ENCODE peak calls at places on chromosomes 12 and 14, in seven cellular contexts. P is M059J; W is mesenchymal stem cell; B is NCI-H69; C is stimulated activated CD8-positive, alpha-beta memory T cell treated with anti-CD3 and anti-CD28 coated beads, Interleukin-4, amount 100 ng/mL, for 1 hour; T is HCEC 1CT; D is NCI-H2227 treated with DMSO at 0.1 percent for 48 hours. X is an unnamed sample.

GRCh38 chr12:52285851-52286530 is 5.3 kb downstream of the KRT81 start:
- DNase-seq in P (no peak), W (no peak), B (no peak), C (no peak), T (no peak), D (no peak), X (no peak)

GRCh38 chr14:76829650-76830421 is 3.6 kb downstream of the LRRC74A start:
- DNase-seq in P (no peak), W (no peak), B (peak; percentile 44), C (no peak), T (no peak), D (no peak), X (peak; percentile 86)

GRCh38 chr12:26226629-26227375 is 31.4 kb downstream of the SSPN start:
- DNase-seq in P (peak; percentile 73), W (peak; percentile 48), B (peak; percentile 68), C (no peak), T (no peak), D (no peak), X (peak; percentile 33)

GRCh38 chr14:99729991-99730875 is 46.1 kb downstream of the CYP46A1 start:
- DNase-seq in P (peak; percentile 29), W (peak; percentile 39), B (peak; percentile 78), C (peak; percentile 29), T (peak; percentile 22), D (peak; percentile 27), X (peak; percentile 65)

GRCh38 chr12:9928607-9929006 is 3.6 kb downstream of the CLEC2A start:
- DNase-seq in P (no peak), W (no peak), B (no peak), C (no peak), T (no peak), D (no peak), X (no peak)

GRCh38 chr12:56079729-56080555 is at the start of gene ERBB3:
- DNase-seq in P (peak; percentile 84), W (peak; percentile 87), B (peak; percentile 85), C (peak; percentile 44), T (peak; percentile 75), D (peak; percentile 29), X (peak; percentile 7)

GRCh38 chr14:73234029-73234428 is 3.3 kb upstream of the PAPLN start:
- DNase-seq in P (no peak), W (no peak), B (peak; percentile 21), C (no peak), T (no peak), D (no peak), X (no peak)

GRCh38 chr14:21257395-21258193 is 11.6 kb downstream of the HNRNPC start:
- DNase-seq in P (peak; percentile 56), W (peak; percentile 32), B (no peak), C (no peak), T (no peak), D (no peak), X (no peak)

GRCh38 chr14:102554835-102555819 is 37.3 kb upstream of the RCOR1 start:
- DNase-seq in P (no peak), W (peak; percentile 38), B (peak; percentile 87), C (peak; percentile 40), T (no peak), D (peak; percentile 19), X (no peak)

GRCh38 chr12:94994312-94994711 is 9.2 kb downstream of the NDUFA12 start:
- DNase-seq in P (peak; percentile 87), W (peak; percentile 81), B (no peak), C (no peak), T (peak; percentile 72), D (no peak), X (no peak)

GRCh38 chr14:92496458-92496857 is 17.1 kb upstream of the RIN3 start:
- DNase-seq in P (no peak), W (no peak), B (no peak), C (no peak), T (no peak), D (no peak), X (no peak)

GRCh38 chr14:34714320-34715107 is at the start of gene CFL2:
- DNase-seq in P (peak; percentile 77), W (peak; percentile 81), B (peak; percentile 96), C (peak; percentile 47), T (peak; percentile 83), D (peak; percentile 80), X (peak; percentile 77)

GRCh38 chr12:82931349-82932116 is 244.8 kb downstream of the TMTC2 start:
- DNase-seq in P (no peak), W (no peak), B (no peak), C (no peak), T (no peak), D (no peak), X (no peak)

GRCh38 chr14:106842687-106843086 is 1316.3 kb downstream of the TMEM121 start:
- DNase-seq in P (peak; percentile 28), W (no peak), B (no peak), C (no peak), T (no peak), D (no peak), X (no peak)

GRCh38 chr14:71060795-71061455 is 153.7 kb downstream of the PCNX1 start:
- DNase-seq in P (no peak), W (no peak), B (no peak), C (no peak), T (no peak), D (no peak), X (no peak)

GRCh38 chr14:32076278-32077080 is 625 bp upstream of the ARHGAP5 start:
- DNase-seq in P (peak; percentile 94), W (peak; percentile 98), B (peak; percentile 99), C (peak; percentile 47), T (peak; percentile 97), D (peak; percentile 96), X (peak; percentile 90)

GRCh38 chr12:112381421-112381897 is 772 bp downstream of the HECTD4 start:
- DNase-seq in P (peak; percentile 57), W (peak; percentile 24), B (peak; percentile 81), C (no peak), T (no peak), D (no peak), X (no peak)

GRCh38 chr12:12443482-12443881 is 86.6 kb downstream of the BORCS5 start:
- DNase-seq in P (no peak), W (no peak), B (peak; percentile 26), C (no peak), T (no peak), D (no peak), X (no peak)

GRCh38 chr12:26870491-26871419 is 37.8 kb upstream of the ITPR2 start:
- DNase-seq in P (peak; percentile 72), W (peak; percentile 29), B (peak; percentile 63), C (no peak), T (peak; percentile 35), D (no peak), X (no peak)

GRCh38 chr12:132279184-132279889 is 50.1 kb downstream of the GALNT9 start:
- DNase-seq in P (peak; percentile 15), W (no peak), B (peak; percentile 21), C (no peak), T (peak; percentile 38), D (no peak), X (no peak)

GRCh38 chr12:13154027-13154538 is 42.4 kb upstream of the EMP1 start:
- DNase-seq in P (no peak), W (peak; percentile 26), B (no peak), C (no peak), T (peak; percentile 36), D (no peak), X (no peak)

GRCh38 chr12:54017845-54018607 is 9.2 kb downstream of the HOXC8 start:
- DNase-seq in P (peak; percentile 95), W (peak; percentile 96), B (peak; percentile 99), C (peak; percentile 55), T (peak; percentile 33), D (peak; percentile 72), X (no peak)

GRCh38 chr14:54251356-54251755 is 145.5 kb upstream of the CDKN3 start:
- DNase-seq in P (peak; percentile 7), W (no peak), B (no peak), C (no peak), T (no peak), D (no peak), X (no peak)

GRCh38 chr14:94897583-94897982 is 127.7 kb upstream of the GSC start:
- DNase-seq in P (no peak), W (no peak), B (no peak), C (no peak), T (no peak), D (no peak), X (no peak)

GRCh38 chr12:106586803-106587684 is 4.2 kb downstream of the RFX4 start:
- DNase-seq in P (peak; percentile 16), W (peak; percentile 5), B (peak; percentile 79), C (no peak), T (no peak), D (no peak), X (peak; percentile 41)